ENCODE peak calls at places on chromosomes 11 and 22, in seven cellular contexts. S, E, X, D, P, Z and H are unnamed samples.
A peak's percentile ranks its signal among the peaks of the same experiment; 100 is the strongest.

GRCh38 chr11:66126064-66126463 is 56.0 kb downstream of the PACS1 start:
- DNase-seq in S (no peak), E (peak; percentile 37), X (no peak), D (no peak), P (no peak), Z (no peak), H (no peak)

GRCh38 chr11:113782134-113782533 is 2.5 kb downstream of the CLDN25 start:
- DNase-seq in S (no peak), E (no peak), X (no peak), D (no peak), P (no peak), Z (no peak), H (no peak)

GRCh38 chr22:32951081-32951806 is 106.9 kb downstream of the SYN3 start:
- DNase-seq in S (no peak), E (no peak), X (no peak), D (no peak), P (no peak), Z (peak; percentile 6), H (no peak)

GRCh38 chr11:43992834-43993637 is 50.6 kb downstream of the C11orf96 start:
- DNase-seq in S (no peak), E (no peak), X (peak; percentile 53), D (no peak), P (peak; percentile 74), Z (peak; percentile 51), H (no peak)

GRCh38 chr11:608751-609354 is 6.9 kb downstream of the IRF7 start:
- DNase-seq in S (peak; percentile 64), E (no peak), X (no peak), D (no peak), P (no peak), Z (no peak), H (no peak)

GRCh38 chr11:59841514-59841913 is 3.8 kb downstream of the CBLIF start:
- DNase-seq in S (no peak), E (no peak), X (no peak), D (no peak), P (no peak), Z (no peak), H (no peak)

GRCh38 chr11:35247863-35248262 is 108.9 kb downstream of the CD44 start:
- DNase-seq in S (no peak), E (no peak), X (no peak), D (no peak), P (no peak), Z (no peak), H (peak; percentile 18)

GRCh38 chr22:30894371-30894740 is 74.2 kb downstream of the MORC2 start:
- DNase-seq in S (no peak), E (no peak), X (no peak), D (no peak), P (no peak), Z (no peak), H (no peak)

GRCh38 chr11:125263268-125263790 is 98.8 kb downstream of the PKNOX2 start:
- DNase-seq in S (peak; percentile 89), E (peak; percentile 13), X (peak; percentile 100), D (peak; percentile 100), P (peak; percentile 86), Z (peak; percentile 99), H (no peak)

GRCh38 chr11:129280027-129280811 is 88.1 kb upstream of the ARHGAP32 start:
- DNase-seq in S (no peak), E (no peak), X (peak; percentile 65), D (no peak), P (no peak), Z (peak; percentile 40), H (no peak)

GRCh38 chr11:122804161-122804560 is 34.1 kb upstream of the CRTAM start:
- DNase-seq in S (no peak), E (peak; percentile 94), X (no peak), D (no peak), P (no peak), Z (no peak), H (no peak)

GRCh38 chr11:71339178-71339881 is 87.0 kb upstream of the SHANK2 start:
- DNase-seq in S (no peak), E (peak; percentile 74), X (no peak), D (no peak), P (no peak), Z (peak; percentile 19), H (no peak)

GRCh38 chr11:69371731-69372588 is 78.0 kb downstream of the MYEOV start:
- DNase-seq in S (no peak), E (no peak), X (no peak), D (no peak), P (peak; percentile 35), Z (no peak), H (no peak)

GRCh38 chr11:316031-316701 is 2.3 kb downstream of the IFITM1 start:
- DNase-seq in S (peak; percentile 82), E (no peak), X (no peak), D (no peak), P (peak; percentile 75), Z (no peak), H (no peak)

GRCh38 chr11:62370743-62371440 is 33.6 kb downstream of the ASRGL1 start:
- DNase-seq in S (peak; percentile 57), E (no peak), X (no peak), D (no peak), P (no peak), Z (peak; percentile 6), H (no peak)

GRCh38 chr11:13009921-13010736 is 1.0 kb downstream of the RASSF10 start:
- DNase-seq in S (peak; percentile 53), E (peak; percentile 68), X (peak; percentile 7), D (no peak), P (no peak), Z (peak; percentile 43), H (no peak)

GRCh38 chr11:45233804-45234170 is 52.4 kb downstream of the SYT13 start:
- DNase-seq in S (no peak), E (no peak), X (no peak), D (no peak), P (peak; percentile 55), Z (no peak), H (no peak)
- TF ChIP-seq CTCF in S (no peak), E (no peak), X (no peak), D (no peak), P (no peak), Z (no peak), H (no peak)

GRCh38 chr11:63534076-63534475 is 2.5 kb upstream of the PLAAT4 start:
- DNase-seq in S (no peak), E (no peak), X (no peak), D (no peak), P (no peak), Z (no peak), H (no peak)

GRCh38 chr11:63535734-63536133 is 874 bp upstream of the PLAAT4 start:
- DNase-seq in S (no peak), E (no peak), X (no peak), D (no peak), P (no peak), Z (no peak), H (peak; percentile 20)

GRCh38 chr11:63534895-63535461 is 1.6 kb upstream of the PLAAT4 start:
- DNase-seq in S (no peak), E (no peak), X (no peak), D (no peak), P (no peak), Z (no peak), H (no peak)

GRCh38 chr11:63537293-63538101 is 889 bp downstream of the PLAAT4 start:
- DNase-seq in S (peak; percentile 69), E (no peak), X (peak; percentile 4), D (no peak), P (peak; percentile 92), Z (peak; percentile 97), H (no peak)

DNA sequence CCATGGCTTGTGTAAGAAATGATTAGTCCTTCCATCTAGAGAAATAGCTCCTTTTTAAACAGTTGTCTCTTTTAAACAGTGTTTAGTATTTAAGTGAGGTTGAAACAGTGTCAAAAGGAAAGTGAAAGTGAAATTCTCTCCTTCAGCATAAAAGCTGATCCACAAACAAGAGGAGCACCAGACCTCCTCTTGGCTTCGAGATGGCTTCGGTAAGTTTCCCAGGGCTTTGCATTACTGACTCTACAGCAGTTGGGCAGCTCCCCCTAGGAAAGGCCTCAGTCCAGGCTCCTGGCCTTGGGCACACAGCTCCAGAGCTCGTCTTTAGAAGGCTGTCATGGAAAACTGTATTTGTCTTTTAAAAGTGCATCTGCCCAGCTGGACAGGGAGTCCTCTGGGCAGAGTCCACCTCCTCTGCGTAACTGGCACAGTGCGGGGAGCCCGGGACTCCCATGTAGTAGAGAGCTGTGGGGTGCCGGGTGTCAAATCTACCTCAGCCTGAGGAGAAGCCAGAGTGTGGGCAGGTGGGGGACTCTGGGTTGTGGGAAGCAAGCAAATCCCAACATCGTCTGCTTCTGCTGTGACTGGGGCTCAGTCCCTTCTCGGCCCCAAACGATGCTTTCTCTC is at the start of gene PLAAT4:
- DNase-seq in S (no peak), E (peak; percentile 29), X (peak; percentile 58), D (no peak), P (peak; percentile 78), Z (peak; percentile 81), H (no peak)
- H3K27ac ChIP-seq in S (peak within 1 kb of the TSS; percentile 89), E (no peak within 1 kb of the TSS), X (peak within 1 kb of the TSS; percentile 68), D (peak within 1 kb of the TSS; percentile 47), P (peak within 1 kb of the TSS; percentile 91), Z (no peak within 1 kb of the TSS), H (peak within 1 kb of the TSS; percentile 82)

GRCh38 chr11:85040166-85040565 is 587.0 kb downstream of the DLG2 start:
- DNase-seq in S (no peak), E (no peak), X (peak; percentile 40), D (peak; percentile 33), P (no peak), Z (no peak), H (no peak)

GRCh38 chr11:85042368-85042767 is 584.8 kb downstream of the DLG2 start:
- DNase-seq in S (no peak), E (no peak), X (no peak), D (no peak), P (no peak), Z (no peak), H (no peak)
- H3K9me3 ChIP-seq in S (no peaks in the 10 kb centered on the region), E (no peaks in the 10 kb centered on the region), X (no peaks in the 10 kb centered on the region), D (no peaks in the 10 kb centered on the region), P (no peaks in the 10 kb centered on the region), Z (no peaks in the 10 kb centered on the region), H (no peaks in the 10 kb centered on the region)

GRCh38 chr11:47641585-47642098 is 717 bp downstream of the MTCH2 start:
- DNase-seq in S (no peak), E (peak; percentile 5), X (no peak), D (no peak), P (no peak), Z (no peak), H (no peak)

GRCh38 chr11:47646019-47646418 is 3.7 kb upstream of the MTCH2 start:
- DNase-seq in S (no peak), E (no peak), X (no peak), D (no peak), P (no peak), Z (no peak), H (no peak)

GRCh38 chr11:47645500-47645899 is 3.1 kb upstream of the MTCH2 start:
- DNase-seq in S (no peak), E (no peak), X (no peak), D (no peak), P (no peak), Z (no peak), H (no peak)

DNA sequence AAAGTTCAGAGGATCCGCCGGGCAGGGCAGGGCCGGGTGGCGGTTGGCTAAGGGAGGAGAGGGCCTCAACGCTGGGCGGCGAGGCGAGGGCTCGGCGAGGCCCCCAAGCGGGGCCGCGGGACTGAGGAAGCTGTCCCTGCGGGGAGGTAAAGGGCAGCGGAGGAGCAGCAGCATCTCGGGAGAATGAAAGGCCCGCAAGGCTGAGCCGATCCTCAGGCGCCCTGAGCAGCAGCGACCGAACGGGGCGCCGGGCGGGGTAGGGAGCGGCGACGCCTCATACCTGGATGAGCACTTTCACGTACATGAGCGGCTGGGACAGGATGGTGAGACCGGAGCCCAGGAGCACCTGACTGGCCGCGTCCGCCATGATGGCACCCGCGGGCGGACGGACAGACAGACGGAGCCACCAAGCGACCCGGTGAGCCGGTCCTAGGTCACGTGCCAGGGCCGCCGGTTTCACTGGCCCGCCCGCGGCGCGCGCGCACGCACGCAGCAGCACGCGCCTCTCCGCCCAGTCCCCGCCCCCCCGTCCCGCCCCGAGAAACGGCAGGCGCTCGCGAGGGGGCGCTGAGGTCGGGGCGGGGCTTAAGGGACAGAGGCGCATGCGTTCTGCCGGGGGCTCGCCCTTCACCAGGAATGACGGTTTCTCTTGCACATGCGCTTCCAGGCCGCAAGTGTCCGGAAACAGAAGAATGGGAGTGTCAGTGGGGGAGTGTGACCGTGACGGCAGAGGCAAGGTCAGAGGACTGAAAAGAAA is at the start of gene MTCH2:
- DNase-seq in S (peak; percentile 97), E (peak; percentile 96), X (peak; percentile 97), D (peak; percentile 93), P (peak; percentile 98), Z (peak; percentile 99), H (peak; percentile 96)
- TF ChIP-seq CTCF in S (peak; percentile 5), E (peak; percentile 35), X (peak; percentile 34), D (peak; percentile 9), P (no peak), Z (peak; percentile 16), H (peak; percentile 6)